ENCODE peak calls at places on chromosomes 1 and 21, in ten cellular contexts. Z is GM13976, R is astrocyte of the spinal cord, J is HFF-Myc, C is fibroblast of lung, O is BJ, B is thoracic aorta, Q is Calu3, U is heart right ventricle, Y is fibroblast of pulmonary artery. I is an unnamed sample.
A peak's percentile ranks its signal among the peaks of the same experiment; 100 is the strongest.

GRCh38 chr1:106727171-106727570 is 329.3 kb upstream of the PRMT6 start:
- DNase-seq in Z (peak; percentile 13), R (no peak), J (no peak), C (no peak), O (no peak), B (no peak), Q (no peak), U (no peak), Y (no peak), I (no peak)

GRCh38 chr1:53449026-53449425 is 10.2 kb upstream of the DMRTB1 start:
- DNase-seq in Z (no peak), R (peak; percentile 68), J (no peak), C (peak; percentile 92), O (peak; percentile 68), B (no peak), Q (no peak), U (no peak), Y (peak; percentile 59), I (no peak)

GRCh38 chr1:178581351-178581951 is 68.5 kb downstream of the TEX35 start:
- DNase-seq in Z (no peak), R (no peak), J (no peak), C (peak; percentile 5), O (no peak), B (no peak), Q (no peak), U (no peak), Y (no peak), I (peak; percentile 57)

GRCh38 chr1:236615399-236616148 is 11.3 kb upstream of the HEATR1 start:
- DNase-seq in Z (no peak), R (no peak), J (no peak), C (no peak), O (no peak), B (no peak), Q (no peak), U (no peak), Y (no peak), I (no peak)

GRCh38 chr21:14569868-14570267 is 23.8 kb upstream of the SAMSN1 start:
- DNase-seq in Z (no peak), R (no peak), J (no peak), C (no peak), O (no peak), B (no peak), Q (no peak), U (no peak), Y (no peak), I (no peak)

GRCh38 chr21:14675774-14676530 is 129.8 kb upstream of the SAMSN1 start:
- DNase-seq in Z (no peak), R (no peak), J (no peak), C (no peak), O (no peak), B (no peak), Q (no peak), U (no peak), Y (no peak), I (no peak)

GRCh38 chr1:60655799-60656355 is 426.5 kb upstream of the NFIA start:
- DNase-seq in Z (no peak), R (no peak), J (no peak), C (no peak), O (no peak), B (no peak), Q (no peak), U (no peak), Y (no peak), I (no peak)

GRCh38 chr1:3472088-3472850 is 17.8 kb downstream of the ARHGEF16 start:
- DNase-seq in Z (no peak), R (no peak), J (no peak), C (no peak), O (no peak), B (no peak), Q (no peak), U (no peak), Y (no peak), I (no peak)

GRCh38 chr1:42925132-42925769 is 33.4 kb downstream of the SLC2A1 start:
- DNase-seq in Z (peak; percentile 16), R (no peak), J (no peak), C (no peak), O (no peak), B (no peak), Q (no peak), U (no peak), Y (no peak), I (no peak)

GRCh38 chr1:54371936-54372385 is 34.2 kb downstream of the SSBP3 start:
- DNase-seq in Z (no peak), R (no peak), J (no peak), C (no peak), O (no peak), B (no peak), Q (peak; percentile 45), U (no peak), Y (no peak), I (no peak)

GRCh38 chr1:201266774-201267173 is 16.5 kb upstream of the PKP1 start:
- DNase-seq in Z (no peak), R (peak; percentile 86), J (peak; percentile 62), C (peak; percentile 90), O (peak; percentile 64), B (no peak), Q (peak; percentile 36), U (no peak), Y (peak; percentile 84), I (no peak)

GRCh38 chr1:52571783-52572182 is 18.9 kb upstream of the TUT4 start:
- DNase-seq in Z (no peak), R (peak; percentile 16), J (no peak), C (peak; percentile 10), O (no peak), B (no peak), Q (no peak), U (no peak), Y (peak; percentile 31), I (no peak)

DNA sequence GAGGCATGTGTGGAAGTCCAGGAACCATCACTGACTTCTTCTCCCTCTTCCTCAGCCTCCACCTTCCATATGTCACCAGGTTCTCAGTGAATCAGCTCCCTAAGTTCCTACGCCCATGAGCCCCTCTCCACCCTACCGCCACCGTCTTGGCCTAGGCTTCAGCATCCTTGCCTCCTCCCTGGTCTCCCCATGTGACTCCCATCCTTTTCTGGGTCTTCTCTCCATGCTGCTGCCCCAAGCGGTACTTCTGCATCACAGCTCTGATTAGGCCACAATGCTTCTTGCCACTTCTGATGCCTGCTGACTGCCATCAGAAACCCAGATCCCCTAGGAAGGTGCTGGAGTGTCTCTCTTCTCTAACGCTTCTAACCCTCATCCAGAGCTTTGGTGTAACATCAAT is 158.4 kb upstream of the EDN2 start:
- DNase-seq in Z (no peak), R (no peak), J (no peak), C (no peak), O (no peak), B (no peak), Q (no peak), U (no peak), Y (no peak), I (no peak)
- TF ChIP-seq CTCF in Z (no peak), R (no peak), J (no peak), C (no peak), O (no peak), B (no peak), Q (no peak), U (no peak), Y (no peak), I (no peak)

GRCh38 chr1:184340984-184341383 is 45.8 kb upstream of the C1orf21 start:
- DNase-seq in Z (no peak), R (no peak), J (no peak), C (no peak), O (no peak), B (no peak), Q (no peak), U (no peak), Y (peak; percentile 4), I (no peak)
- TF ChIP-seq CTCF in Z (no peak), R (peak; percentile 18), J (peak; percentile 19), C (peak; percentile 9), O (peak; percentile 22), B (no peak), Q (peak; percentile 12), U (no peak), Y (peak; percentile 39), I (no peak)

DNA sequence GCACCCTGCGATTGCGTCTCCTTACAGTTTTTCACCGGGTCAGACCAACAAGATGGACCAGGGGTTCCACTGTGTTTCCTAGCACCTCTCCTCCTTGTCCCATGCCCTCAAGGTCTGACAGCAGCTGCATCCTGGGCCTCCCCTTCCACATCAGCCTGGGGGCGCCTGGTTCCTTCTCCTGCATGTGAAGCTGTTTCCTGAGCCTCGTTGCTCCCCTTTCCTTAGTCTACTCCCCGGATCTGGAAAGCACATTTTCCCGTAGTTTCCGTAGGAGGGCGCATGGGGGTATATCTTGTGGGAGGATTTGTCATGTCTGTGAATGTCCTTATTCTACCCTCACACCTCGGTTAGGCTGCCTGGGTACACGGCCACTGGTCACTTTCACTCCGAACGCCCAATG is 6.1 kb downstream of the PRDM15 start:
- DNase-seq in Z (no peak), R (no peak), J (no peak), C (no peak), O (no peak), B (no peak), Q (no peak), U (no peak), Y (no peak), I (no peak)
- TF ChIP-seq CTCF in Z (no peak), R (no peak), J (no peak), C (no peak), O (no peak), B (no peak), Q (no peak), U (no peak), Y (no peak), I (no peak)

GRCh38 chr1:28716336-28716735 is 20.4 kb upstream of the YTHDF2 start:
- DNase-seq in Z (no peak), R (no peak), J (no peak), C (no peak), O (no peak), B (no peak), Q (no peak), U (no peak), Y (no peak), I (no peak)
- TF ChIP-seq CTCF in Z (no peak), R (no peak), J (no peak), C (no peak), O (no peak), B (no peak), Q (no peak), U (no peak), Y (no peak), I (no peak)

GRCh38 chr1:166133276-166133841 is 33.4 kb downstream of the FAM78B start:
- DNase-seq in Z (no peak), R (peak; percentile 4), J (no peak), C (no peak), O (no peak), B (no peak), Q (peak; percentile 12), U (no peak), Y (peak; percentile 1), I (no peak)
- TF ChIP-seq CTCF in Z (no peak), R (peak; percentile 41), J (peak; percentile 47), C (no peak), O (no peak), B (no peak), Q (peak; percentile 54), U (peak; percentile 15), Y (peak; percentile 23), I (no peak)